ENCODE peak calls at places on chromosomes 13 and 19, in seven cellular contexts. One of them, this sample, is unnamed.
A peak's percentile ranks its signal among the peaks of the same experiment; 100 is the strongest.

GRCh38 chr13:111115841-111116500 is 861 bp downstream of the ARHGEF7 start:
- DNase-seq in tibial nerve: peak; percentile 59
- DNase-seq in coronary artery: no peak
- DNase-seq in stomach: no peak
- DNase-seq in psoas muscle: peak; percentile 64
- DNase-seq in right lobe of liver: peak; percentile 69
- DNase-seq in suprapubic skin: peak; percentile 81
- DNase-seq in this sample: no peak

GRCh38 chr13:47396915-47397314 is 500.1 kb upstream of the HTR2A start:
- DNase-seq in tibial nerve: no peak
- DNase-seq in coronary artery: no peak
- DNase-seq in stomach: no peak
- DNase-seq in psoas muscle: no peak
- DNase-seq in right lobe of liver: no peak
- DNase-seq in suprapubic skin: no peak
- DNase-seq in this sample: no peak

GRCh38 chr13:99357149-99357596 is 50.0 kb upstream of the GPR183 start:
- DNase-seq in tibial nerve: no peak
- DNase-seq in coronary artery: no peak
- DNase-seq in stomach: no peak
- DNase-seq in psoas muscle: no peak
- DNase-seq in right lobe of liver: no peak
- DNase-seq in suprapubic skin: no peak
- DNase-seq in this sample: no peak

GRCh38 chr19:11848594-11849263 is at the start of gene ZNF439:
- DNase-seq in tibial nerve: peak; percentile 84
- DNase-seq in coronary artery: peak; percentile 92
- DNase-seq in stomach: peak; percentile 91
- DNase-seq in psoas muscle: peak; percentile 89
- DNase-seq in right lobe of liver: peak; percentile 84
- DNase-seq in suprapubic skin: peak; percentile 90
- DNase-seq in this sample: peak; percentile 62

GRCh38 chr19:42397315-42398166 is 7.4 kb upstream of the CNFN start:
- DNase-seq in tibial nerve: no peak
- DNase-seq in coronary artery: no peak
- DNase-seq in stomach: no peak
- DNase-seq in psoas muscle: no peak
- DNase-seq in right lobe of liver: no peak
- DNase-seq in suprapubic skin: no peak
- DNase-seq in this sample: no peak

GRCh38 chr13:94301487-94301886 is 178.0 kb downstream of the DCT start:
- DNase-seq in tibial nerve: no peak
- DNase-seq in coronary artery: no peak
- DNase-seq in stomach: no peak
- DNase-seq in psoas muscle: no peak
- DNase-seq in right lobe of liver: no peak
- DNase-seq in suprapubic skin: no peak
- DNase-seq in this sample: no peak

GRCh38 chr13:64936879-64937278 is 2293.3 kb downstream of the PCDH9 start:
- DNase-seq in tibial nerve: no peak
- DNase-seq in coronary artery: no peak
- DNase-seq in stomach: no peak
- DNase-seq in psoas muscle: no peak
- DNase-seq in right lobe of liver: no peak
- DNase-seq in suprapubic skin: no peak
- DNase-seq in this sample: no peak

GRCh38 chr13:23505007-23505406 is 65.2 kb upstream of the TNFRSF19 start:
- DNase-seq in tibial nerve: no peak
- DNase-seq in coronary artery: no peak
- DNase-seq in stomach: no peak
- DNase-seq in psoas muscle: no peak
- DNase-seq in right lobe of liver: no peak
- DNase-seq in suprapubic skin: no peak
- DNase-seq in this sample: no peak

GRCh38 chr19:39052243-39052746 is 19.9 kb upstream of the FBXO27 start:
- DNase-seq in tibial nerve: peak; percentile 29
- DNase-seq in coronary artery: no peak
- DNase-seq in stomach: peak; percentile 68
- DNase-seq in psoas muscle: peak; percentile 32
- DNase-seq in right lobe of liver: peak; percentile 65
- DNase-seq in suprapubic skin: no peak
- DNase-seq in this sample: no peak

GRCh38 chr19:55694656-55695491 is 19.8 kb downstream of the EPN1 start:
- DNase-seq in tibial nerve: no peak
- DNase-seq in coronary artery: no peak
- DNase-seq in stomach: no peak
- DNase-seq in psoas muscle: no peak
- DNase-seq in right lobe of liver: no peak
- DNase-seq in suprapubic skin: peak; percentile 50
- DNase-seq in this sample: no peak

GRCh38 chr13:40060318-40061007 is 405.0 kb downstream of the COG6 start:
- DNase-seq in tibial nerve: peak; percentile 45
- DNase-seq in coronary artery: no peak
- DNase-seq in stomach: peak; percentile 31
- DNase-seq in psoas muscle: peak; percentile 55
- DNase-seq in right lobe of liver: no peak
- DNase-seq in suprapubic skin: peak; percentile 83
- DNase-seq in this sample: peak; percentile 89

GRCh38 chr13:43874512-43875092 is 4.9 kb downstream of the CCDC122 start:
- DNase-seq in tibial nerve: no peak
- DNase-seq in coronary artery: no peak
- DNase-seq in stomach: no peak
- DNase-seq in psoas muscle: no peak
- DNase-seq in right lobe of liver: no peak
- DNase-seq in suprapubic skin: no peak
- DNase-seq in this sample: no peak

GRCh38 chr19:18062043-18062442 is 24.7 kb downstream of the IL12RB1 start:
- DNase-seq in tibial nerve: no peak
- DNase-seq in coronary artery: no peak
- DNase-seq in stomach: no peak
- DNase-seq in psoas muscle: no peak
- DNase-seq in right lobe of liver: no peak
- DNase-seq in suprapubic skin: no peak
- DNase-seq in this sample: no peak

GRCh38 chr13:72970956-72971355 is 87.8 kb upstream of the KLF5 start:
- DNase-seq in tibial nerve: no peak
- DNase-seq in coronary artery: no peak
- DNase-seq in stomach: no peak
- DNase-seq in psoas muscle: no peak
- DNase-seq in right lobe of liver: no peak
- DNase-seq in suprapubic skin: no peak
- DNase-seq in this sample: peak; percentile 20

GRCh38 chr13:80718970-80719369 is 378.0 kb upstream of the SPRY2 start:
- DNase-seq in tibial nerve: no peak
- DNase-seq in coronary artery: no peak
- DNase-seq in stomach: no peak
- DNase-seq in psoas muscle: no peak
- DNase-seq in right lobe of liver: no peak
- DNase-seq in suprapubic skin: no peak
- DNase-seq in this sample: no peak

GRCh38 chr13:44237276-44237767 is 136.3 kb upstream of the SERP2 start:
- DNase-seq in tibial nerve: peak; percentile 62
- DNase-seq in coronary artery: peak; percentile 94
- DNase-seq in stomach: no peak
- DNase-seq in psoas muscle: peak; percentile 56
- DNase-seq in right lobe of liver: no peak
- DNase-seq in suprapubic skin: peak; percentile 80
- DNase-seq in this sample: peak; percentile 71

GRCh38 chr19:11230621-11231386 is 8.6 kb upstream of the ANGPTL8 start:
- DNase-seq in tibial nerve: no peak
- DNase-seq in coronary artery: no peak
- DNase-seq in stomach: no peak
- DNase-seq in psoas muscle: no peak
- DNase-seq in right lobe of liver: no peak
- DNase-seq in suprapubic skin: no peak
- DNase-seq in this sample: no peak

GRCh38 chr13:111005808-111006494 is 91.1 kb upstream of the ANKRD10 start:
- DNase-seq in tibial nerve: no peak
- DNase-seq in coronary artery: no peak
- DNase-seq in stomach: peak; percentile 42
- DNase-seq in psoas muscle: peak; percentile 66
- DNase-seq in right lobe of liver: peak; percentile 31
- DNase-seq in suprapubic skin: no peak
- DNase-seq in this sample: no peak

GRCh38 chr13:30802953-30803478 is 67.7 kb downstream of the ALOX5AP start:
- DNase-seq in tibial nerve: peak; percentile 77
- DNase-seq in coronary artery: peak; percentile 88
- DNase-seq in stomach: peak; percentile 86
- DNase-seq in psoas muscle: peak; percentile 90
- DNase-seq in right lobe of liver: peak; percentile 92
- DNase-seq in suprapubic skin: peak; percentile 93
- DNase-seq in this sample: peak; percentile 77

GRCh38 chr13:85417807-85418206 is 381.4 kb downstream of the SLITRK6 start:
- DNase-seq in tibial nerve: no peak
- DNase-seq in coronary artery: no peak
- DNase-seq in stomach: no peak
- DNase-seq in psoas muscle: no peak
- DNase-seq in right lobe of liver: no peak
- DNase-seq in suprapubic skin: no peak
- DNase-seq in this sample: no peak

GRCh38 chr13:48858122-48858521 is 117.6 kb upstream of the FNDC3A start:
- DNase-seq in tibial nerve: no peak
- DNase-seq in coronary artery: no peak
- DNase-seq in stomach: no peak
- DNase-seq in psoas muscle: no peak
- DNase-seq in right lobe of liver: no peak
- DNase-seq in suprapubic skin: no peak
- DNase-seq in this sample: no peak

GRCh38 chr13:101942038-101942437 is 459.8 kb downstream of the FGF14 start:
- DNase-seq in tibial nerve: no peak
- DNase-seq in coronary artery: no peak
- DNase-seq in stomach: no peak
- DNase-seq in psoas muscle: no peak
- DNase-seq in right lobe of liver: no peak
- DNase-seq in suprapubic skin: no peak
- DNase-seq in this sample: peak; percentile 20
- TF ChIP-seq CTCF in tibial nerve: peak; percentile 20
- TF ChIP-seq CTCF in coronary artery: peak; percentile 72
- TF ChIP-seq CTCF in stomach: peak; percentile 48
- TF ChIP-seq CTCF in psoas muscle: peak; percentile 69
- TF ChIP-seq CTCF in right lobe of liver: peak; percentile 63
- TF ChIP-seq CTCF in suprapubic skin: peak; percentile 49
- TF ChIP-seq CTCF in this sample: peak; percentile 58

GRCh38 chr19:9709305-9709704 is 34.4 kb upstream of the ZNF562 start:
- DNase-seq in tibial nerve: no peak
- DNase-seq in coronary artery: no peak
- DNase-seq in stomach: no peak
- DNase-seq in psoas muscle: no peak
- DNase-seq in right lobe of liver: no peak
- DNase-seq in suprapubic skin: no peak
- DNase-seq in this sample: no peak
- H3K27ac ChIP-seq in tibial nerve: no peak overlapping the region
- H3K27ac ChIP-seq in coronary artery: peak overlapping the region; percentile 71
- H3K27ac ChIP-seq in stomach: no peak overlapping the region
- H3K27ac ChIP-seq in psoas muscle: no peak overlapping the region
- H3K27ac ChIP-seq in right lobe of liver: no peak overlapping the region
- H3K27ac ChIP-seq in suprapubic skin: no peak overlapping the region
- H3K27ac ChIP-seq in this sample: no peak overlapping the region

DNA sequence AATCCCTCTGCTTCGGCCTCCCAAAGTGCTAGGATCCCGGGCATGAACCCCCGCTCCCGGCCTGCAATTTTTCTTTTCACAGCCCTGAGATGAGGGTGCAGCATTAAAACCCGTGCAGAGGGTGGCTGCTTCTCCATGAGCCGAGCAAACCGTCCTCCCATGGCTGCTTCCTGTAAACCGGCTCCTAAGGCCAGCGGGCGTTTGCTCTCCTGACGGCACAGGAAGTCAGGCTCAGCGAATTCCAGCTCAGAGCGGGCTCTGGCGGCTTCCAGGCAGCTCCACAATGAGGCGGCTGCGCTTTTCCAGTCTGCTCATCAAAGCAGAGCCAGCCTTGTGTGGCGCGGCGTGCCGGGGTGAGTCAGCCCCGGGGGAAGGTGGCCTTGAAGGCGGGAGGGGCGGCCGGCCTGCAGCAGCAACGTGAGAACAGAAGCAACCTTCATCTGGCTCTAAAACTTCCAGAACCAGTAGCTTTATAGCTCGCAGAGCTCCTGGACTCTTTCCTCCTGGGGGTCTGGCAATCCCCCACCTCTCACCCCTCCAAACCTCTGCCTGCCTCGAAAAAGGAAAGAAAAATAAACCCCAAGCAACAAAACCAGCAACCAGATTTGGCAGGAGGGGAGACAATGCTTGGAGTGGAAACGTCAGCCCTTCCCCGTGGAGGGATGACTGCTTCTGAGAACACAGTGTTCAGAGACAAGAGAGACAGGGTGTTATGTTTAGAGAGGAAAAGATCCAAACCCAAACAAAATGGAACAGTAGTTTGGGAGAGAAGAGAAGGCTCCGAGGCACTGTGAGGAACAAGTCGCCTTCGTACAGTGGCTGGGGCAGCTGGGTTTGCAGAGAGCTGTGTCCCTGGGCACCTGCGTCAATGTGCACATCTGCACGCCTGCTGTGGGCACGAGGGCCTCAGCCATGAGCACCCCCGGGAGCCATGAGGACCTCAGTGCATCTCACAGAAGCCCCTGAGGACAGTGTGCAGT is 67.8 kb downstream of the GADD45B start:
- DNase-seq in tibial nerve: peak; percentile 91
- DNase-seq in coronary artery: peak; percentile 99
- DNase-seq in stomach: peak; percentile 91
- DNase-seq in psoas muscle: peak; percentile 97
- DNase-seq in right lobe of liver: peak; percentile 92
- DNase-seq in suprapubic skin: peak; percentile 96
- DNase-seq in this sample: peak; percentile 89
- TF ChIP-seq CTCF in tibial nerve: peak; percentile 18
- TF ChIP-seq CTCF in coronary artery: no peak
- TF ChIP-seq CTCF in stomach: no peak
- TF ChIP-seq CTCF in psoas muscle: peak; percentile 26
- TF ChIP-seq CTCF in right lobe of liver: peak; percentile 29
- TF ChIP-seq CTCF in suprapubic skin: no peak
- TF ChIP-seq CTCF in this sample: peak; percentile 53

GRCh38 chr13:32802159-32802558 is 214.1 kb upstream of the KL start:
- DNase-seq in tibial nerve: no peak
- DNase-seq in coronary artery: no peak
- DNase-seq in stomach: no peak
- DNase-seq in psoas muscle: no peak
- DNase-seq in right lobe of liver: no peak
- DNase-seq in suprapubic skin: no peak
- DNase-seq in this sample: no peak

DNA sequence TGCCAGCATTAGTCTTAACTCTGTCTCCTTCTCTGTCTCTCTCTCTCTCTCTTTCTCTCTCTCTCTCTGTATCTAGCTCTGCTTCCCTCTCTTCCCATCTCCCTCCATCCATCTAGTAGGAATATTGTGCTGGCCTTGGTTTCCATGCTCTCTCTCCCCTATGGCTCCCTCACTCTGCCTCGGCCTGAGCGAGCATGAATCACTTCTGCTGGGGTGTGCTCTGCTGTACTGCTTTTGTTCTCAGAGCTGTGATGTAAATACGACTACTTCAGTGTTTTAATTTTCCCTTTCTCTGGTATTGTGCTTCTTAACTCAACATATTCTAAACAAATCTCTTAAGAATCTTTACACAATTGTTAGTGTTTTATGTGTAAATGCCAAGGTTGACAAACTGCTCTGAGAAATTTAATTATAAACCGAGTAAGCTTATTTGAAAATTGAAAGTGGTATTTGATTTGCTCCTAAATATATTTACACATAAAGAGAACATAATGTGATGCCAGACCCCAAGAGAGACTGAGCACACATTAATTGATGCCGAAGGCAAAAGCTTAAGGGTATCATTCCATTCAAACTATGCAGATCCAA is 211.5 kb upstream of the KL start:
- DNase-seq in tibial nerve: no peak
- DNase-seq in coronary artery: no peak
- DNase-seq in stomach: no peak
- DNase-seq in psoas muscle: no peak
- DNase-seq in right lobe of liver: no peak
- DNase-seq in suprapubic skin: no peak
- DNase-seq in this sample: no peak
- H3K27ac ChIP-seq in tibial nerve: no peak overlapping the region
- H3K27ac ChIP-seq in coronary artery: no peak overlapping the region
- H3K27ac ChIP-seq in stomach: no peak overlapping the region
- H3K27ac ChIP-seq in psoas muscle: no peak overlapping the region
- H3K27ac ChIP-seq in right lobe of liver: no peak overlapping the region
- H3K27ac ChIP-seq in suprapubic skin: no peak overlapping the region
- H3K27ac ChIP-seq in this sample: no peak overlapping the region